ENCODE peak calls at places on chromosomes 2 and 18, in four cellular contexts. M, P, S and J are unnamed samples.

GRCh38 chr2:69214898-69215297 is 172.1 kb downstream of the GFPT1 start:
- DNase-seq in M (no peak), P (no peak), S (no peak), J (peak; percentile 50)

GRCh38 chr2:143525006-143525405 is 395.8 kb downstream of the ARHGAP15 start:
- DNase-seq in M (no peak), P (no peak), S (no peak), J (no peak)

GRCh38 chr2:161238559-161239415 is 69.4 kb upstream of the PSMD14 start:
- DNase-seq in M (peak; percentile 91), P (peak; percentile 23), S (peak; percentile 96), J (peak; percentile 64)

GRCh38 chr2:233966388-233966787 is 49.2 kb downstream of the TRPM8 start:
- DNase-seq in M (no peak), P (no peak), S (no peak), J (no peak)

GRCh38 chr2:171889808-171890207 is 4.2 kb downstream of the SLC25A12 start:
- DNase-seq in M (no peak), P (no peak), S (no peak), J (no peak)

GRCh38 chr2:7289697-7290096 is 372.5 kb downstream of the RNF144A start:
- DNase-seq in M (no peak), P (no peak), S (peak; percentile 28), J (no peak)

GRCh38 chr2:46379213-46380037 is 82.2 kb downstream of the EPAS1 start:
- DNase-seq in M (no peak), P (no peak), S (no peak), J (no peak)

GRCh38 chr2:66966631-66967030 is 430.5 kb upstream of the ETAA1 start:
- DNase-seq in M (no peak), P (no peak), S (no peak), J (no peak)

GRCh38 chr2:144511945-144512344 is 8.0 kb downstream of the ZEB2 start:
- DNase-seq in M (no peak), P (no peak), S (peak; percentile 41), J (no peak)

GRCh38 chr2:45654250-45654649 is 2.8 kb downstream of the PRKCE start:
- DNase-seq in M (no peak), P (no peak), S (no peak), J (no peak)

GRCh38 chr2:96103906-96104861 is 12.2 kb downstream of the ADRA2B start:
- DNase-seq in M (no peak), P (no peak), S (no peak), J (no peak)

GRCh38 chr2:215736653-215737290 is 276.6 kb downstream of the MREG start:
- DNase-seq in M (no peak), P (no peak), S (peak; percentile 77), J (no peak)

GRCh38 chr2:22281033-22281432 is 1103.9 kb upstream of the KLHL29 start:
- DNase-seq in M (no peak), P (peak; percentile 57), S (no peak), J (no peak)

GRCh38 chr2:72150961-72151356 is 3.3 kb upstream of the CYP26B1 start:
- DNase-seq in M (no peak), P (no peak), S (no peak), J (no peak)

GRCh38 chr18:61973273-61974115 is 80.7 kb upstream of the RNF152 start:
- DNase-seq in M (no peak), P (peak; percentile 45), S (no peak), J (no peak)

GRCh38 chr2:47554311-47554905 is 151.5 kb downstream of the MSH2 start:
- DNase-seq in M (no peak), P (no peak), S (no peak), J (no peak)

GRCh38 chr2:99984781-99985525 is 157.4 kb downstream of the AFF3 start:
- DNase-seq in M (no peak), P (no peak), S (peak; percentile 1), J (no peak)

GRCh38 chr2:177148477-177149154 is 64.0 kb upstream of the HNRNPA3 start:
- DNase-seq in M (peak; percentile 91), P (peak; percentile 60), S (peak; percentile 95), J (peak; percentile 62)

GRCh38 chr2:206392118-206392517 is 51.2 kb upstream of the ADAM23 start:
- DNase-seq in M (peak; percentile 26), P (no peak), S (peak; percentile 87), J (no peak)

GRCh38 chr2:26609839-26610277 is 31.3 kb downstream of the CIB4 start:
- DNase-seq in M (no peak), P (peak; percentile 12), S (no peak), J (no peak)

GRCh38 chr18:25057491-25058050 is 294.4 kb downstream of the ZNF521 start:
- DNase-seq in M (no peak), P (no peak), S (no peak), J (no peak)

GRCh38 chr18:23406271-23406787 is 46.8 kb upstream of the RIOK3 start:
- DNase-seq in M (no peak), P (no peak), S (no peak), J (no peak)

GRCh38 chr2:9641641-9642040 is 10.8 kb upstream of the YWHAQ start:
- DNase-seq in M (no peak), P (no peak), S (no peak), J (no peak)

GRCh38 chr18:9516437-9517064 is 41.2 kb downstream of the RALBP1 start:
- DNase-seq in M (no peak), P (no peak), S (peak; percentile 69), J (peak; percentile 34)

GRCh38 chr2:97701851-97702465 is 11.4 kb upstream of the ZAP70 start:
- DNase-seq in M (no peak), P (no peak), S (no peak), J (no peak)

GRCh38 chr2:173649527-173650219 is 295.0 kb downstream of the CDCA7 start:
- DNase-seq in M (no peak), P (no peak), S (no peak), J (no peak)

GRCh38 chr2:119311371-119311770 is 55.3 kb downstream of the C2orf76 start:
- DNase-seq in M (no peak), P (no peak), S (peak; percentile 35), J (no peak)

GRCh38 chr2:201631041-201631440 is 12.3 kb downstream of the TMEM237 start:
- DNase-seq in M (peak; percentile 30), P (no peak), S (no peak), J (no peak)

GRCh38 chr18:63073481-63073880 is 246.1 kb downstream of the BCL2 start:
- DNase-seq in M (no peak), P (no peak), S (no peak), J (no peak)

GRCh38 chr2:25371253-25372241 is 29.8 kb upstream of the DNMT3A start:
- DNase-seq in M (no peak), P (no peak), S (no peak), J (no peak)